ENCODE peak calls at places on chromosomes 7 and 10, in nine cellular contexts. D is kidney epithelial cell, O is hepatocyte, T is heart left ventricle, Q is tibial nerve, A is Peyer's patch, I is Panc1, Z is right lobe of liver, C is kidney. J is an unnamed sample.

GRCh38 chr7:74479961-74480829 is 26.5 kb downstream of the GTF2IRD1 start:
- DNase-seq in D (peak), O (peak), T (peak), Q (peak), A (peak), I (no peak), Z (peak), C (peak), J (no peak)

GRCh38 chr10:102384053-102384452 is 11.5 kb upstream of the NFKB2 start:
- DNase-seq in D (no peak), O (no peak), T (no peak), Q (no peak), A (no peak), I (no peak), Z (no peak), C (no peak), J (no peak)

GRCh38 chr7:55545496-55545895 is 26.8 kb downstream of the VOPP1 start:
- DNase-seq in D (peak), O (no peak), T (peak), Q (no peak), A (no peak), I (no peak), Z (no peak), C (no peak), J (no peak)

GRCh38 chr10:102452672-102453340 is 1.5 kb upstream of the C10orf95 start:
- DNase-seq in D (no peak), O (peak), T (peak), Q (no peak), A (no peak), I (peak), Z (peak), C (no peak), J (no peak)

GRCh38 chr10:6151087-6151977 is 51.4 kb upstream of the PFKFB3 start:
- DNase-seq in D (no peak), O (peak), T (peak), Q (peak), A (no peak), I (no peak), Z (peak), C (no peak), J (no peak)

GRCh38 chr7:156666368-156667109 is 26.0 kb downstream of the RNF32 start:
- DNase-seq in D (no peak), O (peak), T (no peak), Q (no peak), A (no peak), I (no peak), Z (no peak), C (no peak), J (no peak)

GRCh38 chr10:12975906-12976305 is 25.6 kb downstream of the CCDC3 start:
- DNase-seq in D (no peak), O (no peak), T (no peak), Q (no peak), A (no peak), I (no peak), Z (no peak), C (no peak), J (no peak)

GRCh38 chr10:31771345-31771831 is 157.2 kb downstream of the ARHGAP12 start:
- DNase-seq in D (no peak), O (peak), T (peak), Q (no peak), A (no peak), I (no peak), Z (no peak), C (no peak), J (no peak)

GRCh38 chr10:102718220-102718619 is 3.8 kb downstream of the SFXN2 start:
- DNase-seq in D (no peak), O (peak), T (peak), Q (no peak), A (no peak), I (no peak), Z (no peak), C (no peak), J (no peak)

GRCh38 chr7:123666492-123666891 is 10.8 kb downstream of the LMOD2 start:
- DNase-seq in D (no peak), O (no peak), T (no peak), Q (no peak), A (no peak), I (no peak), Z (no peak), C (no peak), J (no peak)

GRCh38 chr10:130763491-130763890 is 548.0 kb downstream of the TCERG1L start:
- DNase-seq in D (no peak), O (no peak), T (no peak), Q (no peak), A (peak), I (no peak), Z (no peak), C (peak), J (no peak)

GRCh38 chr7:105775580-105775979 is 100.8 kb downstream of the ATXN7L1 start:
- DNase-seq in D (no peak), O (no peak), T (no peak), Q (no peak), A (no peak), I (no peak), Z (no peak), C (no peak), J (no peak)

GRCh38 chr7:23547662-23548061 is 15.9 kb upstream of the TRA2A start:
- DNase-seq in D (no peak), O (no peak), T (no peak), Q (no peak), A (no peak), I (no peak), Z (no peak), C (no peak), J (no peak)

GRCh38 chr7:23546897-23547572 is 15.3 kb upstream of the TRA2A start:
- DNase-seq in D (peak), O (peak), T (peak), Q (peak), A (peak), I (peak), Z (peak), C (no peak), J (peak)

GRCh38 chr7:23544913-23545354 is 13.2 kb upstream of the TRA2A start:
- DNase-seq in D (no peak), O (peak), T (no peak), Q (no peak), A (no peak), I (peak), Z (no peak), C (no peak), J (peak)

GRCh38 chr7:23542752-23543151 is 11.0 kb upstream of the TRA2A start:
- DNase-seq in D (no peak), O (no peak), T (no peak), Q (no peak), A (no peak), I (no peak), Z (no peak), C (no peak), J (no peak)

DNA sequence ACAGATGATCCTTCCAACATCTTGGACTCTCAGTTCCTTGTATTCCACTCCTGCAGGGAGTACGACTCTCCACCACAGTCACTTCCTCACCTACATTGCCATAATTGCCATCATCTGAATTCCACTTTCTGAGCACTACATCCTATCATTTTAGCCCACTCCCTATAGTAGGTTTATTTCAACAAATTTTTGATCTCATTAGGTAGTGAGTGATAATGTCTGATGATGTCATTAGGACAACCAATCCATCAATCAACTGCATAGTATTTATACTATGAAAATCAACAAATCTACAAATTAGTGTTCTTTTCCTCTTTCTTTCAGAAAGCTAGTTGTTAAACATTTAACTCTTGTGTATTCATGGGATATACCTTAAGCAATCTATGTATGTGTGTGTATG is 13.7 kb upstream of the TRA2A start:
- DNase-seq in D (no peak), O (no peak), T (no peak), Q (no peak), A (no peak), I (no peak), Z (no peak), C (no peak), J (no peak)
- TF ChIP-seq CTCF in D (no peak), O (no peak), T (no peak), Q (no peak), A (no peak), I (no peak), Z (no peak), C (no peak), J (no peak)

GRCh38 chr7:37450035-37450434 is 1.4 kb upstream of the ELMO1 start:
- DNase-seq in D (no peak), O (no peak), T (no peak), Q (no peak), A (no peak), I (no peak), Z (no peak), C (no peak), J (no peak)

GRCh38 chr7:37449621-37450020 is 957 bp upstream of the ELMO1 start:
- DNase-seq in D (no peak), O (no peak), T (no peak), Q (no peak), A (no peak), I (no peak), Z (no peak), C (no peak), J (no peak)

GRCh38 chr7:37448057-37448636 is 517 bp downstream of the ELMO1 start:
- DNase-seq in D (no peak), O (no peak), T (peak), Q (no peak), A (no peak), I (no peak), Z (peak), C (peak), J (no peak)

GRCh38 chr7:37446371-37446770 is 2.3 kb downstream of the ELMO1 start:
- DNase-seq in D (no peak), O (peak), T (no peak), Q (no peak), A (no peak), I (no peak), Z (no peak), C (no peak), J (no peak)

DNA sequence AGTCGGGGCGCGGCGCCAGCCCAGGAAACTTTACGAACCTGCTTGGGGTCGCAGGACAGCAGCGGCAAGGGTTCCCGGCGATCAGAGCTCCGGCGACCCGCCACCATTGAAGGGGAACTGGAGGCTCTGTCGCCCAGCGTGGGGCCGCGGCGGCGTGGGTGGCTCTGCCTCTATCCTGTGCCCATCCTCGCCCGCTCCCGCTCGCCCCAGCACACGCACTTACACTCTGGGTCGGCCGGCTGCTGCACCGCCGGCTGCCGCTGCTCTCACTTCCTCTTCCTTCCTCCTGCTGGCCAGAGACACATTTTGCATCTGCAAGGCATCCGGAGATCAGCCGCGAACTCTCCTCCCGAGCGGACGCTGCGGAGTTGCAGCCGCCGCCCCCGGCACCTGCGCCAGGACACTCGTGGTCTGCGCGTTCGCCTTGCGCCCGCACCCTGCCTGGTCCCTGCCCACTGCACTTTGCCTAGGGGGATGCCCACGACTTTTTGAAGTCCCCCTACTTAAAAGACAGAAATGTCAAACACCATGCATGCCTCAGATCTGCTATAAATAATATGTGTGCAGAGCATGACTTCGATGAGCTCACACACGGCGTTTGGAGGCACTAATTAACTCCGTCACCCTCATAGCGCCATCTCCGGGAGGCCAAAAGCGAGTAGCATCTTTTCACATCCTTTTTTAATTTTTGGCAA is at the start of gene ELMO1:
- DNase-seq in D (peak), O (peak), T (peak), Q (peak), A (peak), I (no peak), Z (peak), C (peak), J (peak)
- H3K4me3 ChIP-seq in D (peak), O (peak), T (peak), Q (peak), A (peak), I (no peak), Z (peak), C (peak), J (peak)

DNA sequence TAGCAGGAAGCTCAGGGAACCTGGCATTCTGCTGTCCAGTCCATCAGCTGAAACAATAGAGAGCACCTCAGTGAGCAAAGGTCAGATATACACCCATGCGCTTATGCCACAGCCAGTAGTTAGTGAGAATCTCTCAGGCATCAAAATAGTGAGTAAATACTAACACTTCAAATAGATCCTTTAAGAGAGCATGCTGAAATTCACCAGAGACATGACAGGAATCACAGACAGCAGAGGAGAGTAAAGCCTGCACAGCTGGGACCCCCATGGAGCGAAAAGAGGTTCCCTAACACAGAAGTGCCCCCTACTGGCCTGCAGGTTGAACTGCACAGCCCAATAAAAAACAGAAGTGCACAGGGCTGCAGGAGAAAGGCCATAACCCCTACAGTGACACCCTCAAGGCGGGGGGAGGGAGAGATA is 57.6 kb upstream of the ANTXRL start:
- DNase-seq in D (no peak), O (peak), T (no peak), Q (no peak), A (peak), I (peak), Z (no peak), C (no peak), J (no peak)
- TF ChIP-seq CTCF in D (peak), O (peak), T (peak), Q (no peak), A (peak), I (peak), Z (peak), C (peak), J (peak)

DNA sequence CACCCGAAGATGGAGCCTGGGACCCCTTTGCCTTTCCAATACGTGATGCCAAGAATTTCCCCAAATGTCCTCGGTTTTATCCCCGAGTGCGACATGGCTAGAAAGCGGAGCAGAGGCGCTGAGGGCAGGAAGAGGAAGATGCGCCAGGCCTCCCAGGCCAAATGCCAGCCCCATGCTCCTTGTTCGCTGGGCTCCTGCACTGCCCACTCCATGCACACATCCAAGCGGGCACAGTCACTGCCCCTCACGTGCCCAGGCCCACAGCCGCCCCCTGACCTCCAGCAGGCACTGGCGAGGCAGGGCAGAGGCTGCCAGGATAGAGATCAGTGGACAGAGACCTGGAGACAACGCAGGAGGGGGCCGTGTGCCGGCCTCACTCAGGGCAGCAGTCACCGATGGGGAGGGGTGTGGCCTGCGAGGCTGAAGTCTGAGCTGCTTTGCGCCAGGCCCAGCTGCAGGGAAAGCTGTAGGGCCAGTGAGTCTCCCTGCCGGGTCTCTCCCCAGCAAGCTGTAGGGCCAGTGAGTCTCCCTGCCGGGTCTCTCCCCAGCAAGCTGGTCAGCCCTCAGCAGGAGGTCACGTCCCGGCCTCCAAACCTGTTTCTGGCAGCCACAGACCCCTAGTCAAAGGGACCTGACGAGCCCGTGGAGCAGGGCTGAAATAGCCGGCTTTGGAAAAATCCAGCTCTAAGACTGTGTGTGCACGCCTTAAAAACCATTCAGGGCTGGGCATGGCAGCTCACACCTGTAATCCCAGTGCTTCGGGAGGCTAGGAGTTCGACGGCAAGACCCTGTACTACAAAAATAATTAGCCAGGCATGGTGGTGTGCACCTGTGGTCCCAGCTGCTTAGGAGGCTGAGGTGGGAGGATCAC is 100.6 kb upstream of the DIP2C start:
- DNase-seq in D (no peak), O (no peak), T (peak), Q (no peak), A (peak), I (no peak), Z (no peak), C (peak), J (no peak)
- H3K4me3 ChIP-seq in D (no peak), O (no peak), T (no peak), Q (no peak), A (peak), I (peak), Z (no peak), C (peak), J (no peak)

GRCh38 chr10:29119374-29119773 is 169.5 kb upstream of the LYZL1 start:
- DNase-seq in D (no peak), O (peak), T (peak), Q (no peak), A (no peak), I (no peak), Z (peak), C (no peak), J (no peak)

GRCh38 chr10:29120216-29120615 is 168.7 kb upstream of the LYZL1 start:
- DNase-seq in D (no peak), O (peak), T (no peak), Q (no peak), A (no peak), I (no peak), Z (no peak), C (no peak), J (no peak)

GRCh38 chr10:29113251-29113945 is 175.5 kb upstream of the LYZL1 start:
- DNase-seq in D (no peak), O (peak), T (no peak), Q (no peak), A (no peak), I (no peak), Z (no peak), C (no peak), J (no peak)

GRCh38 chr10:29117781-29118180 is 171.1 kb upstream of the LYZL1 start:
- DNase-seq in D (no peak), O (no peak), T (no peak), Q (no peak), A (no peak), I (no peak), Z (no peak), C (no peak), J (no peak)
- TF ChIP-seq CTCF in D (no peak), O (no peak), T (no peak), Q (no peak), A (no peak), I (no peak), Z (no peak), C (no peak), J (no peak)

DNA sequence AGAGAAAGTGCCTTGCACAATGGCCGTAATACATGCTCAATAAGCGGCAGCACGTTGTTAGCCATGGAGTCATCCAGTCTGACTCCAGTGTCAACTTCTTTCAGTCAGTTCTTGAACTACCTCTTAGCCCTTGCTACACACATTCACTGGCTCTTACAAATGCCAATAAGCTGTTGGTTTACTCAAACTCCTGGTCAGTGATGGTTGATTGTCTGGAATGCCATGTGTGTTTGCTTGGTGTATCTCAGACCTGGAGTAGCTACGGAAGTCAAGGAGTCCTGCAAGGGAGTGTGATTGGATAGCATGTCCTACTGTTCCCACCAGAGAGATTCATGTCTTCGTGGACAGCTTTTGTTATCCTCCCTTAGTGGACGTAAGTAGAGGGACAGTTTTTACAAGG is 37.4 kb downstream of the HHEX start:
- DNase-seq in D (no peak), O (no peak), T (no peak), Q (no peak), A (no peak), I (no peak), Z (no peak), C (no peak), J (no peak)
- H3K4me3 ChIP-seq in D (no peak), O (no peak), T (no peak), Q (no peak), A (no peak), I (no peak), Z (no peak), C (no peak), J (no peak)

GRCh38 chr10:122163182-122164027 is 107.7 kb upstream of the BTBD16 start:
- DNase-seq in D (no peak), O (peak), T (no peak), Q (no peak), A (no peak), I (no peak), Z (peak), C (peak), J (no peak)

GRCh38 chr10:122165492-122165832 is 105.6 kb upstream of the BTBD16 start:
- DNase-seq in D (no peak), O (no peak), T (no peak), Q (no peak), A (no peak), I (no peak), Z (no peak), C (no peak), J (no peak)

GRCh38 chr10:122162566-122163181 is 108.4 kb upstream of the BTBD16 start:
- DNase-seq in D (no peak), O (peak), T (peak), Q (no peak), A (peak), I (no peak), Z (peak), C (peak), J (no peak)

GRCh38 chr10:122164815-122165491 is 106.1 kb upstream of the BTBD16 start:
- DNase-seq in D (peak), O (peak), T (no peak), Q (no peak), A (no peak), I (no peak), Z (peak), C (peak), J (no peak)

GRCh38 chr10:122164028-122164601 is 107.0 kb upstream of the BTBD16 start:
- DNase-seq in D (no peak), O (peak), T (no peak), Q (no peak), A (no peak), I (no peak), Z (no peak), C (peak), J (no peak)
- TF ChIP-seq CTCF in D (peak), O (no peak), T (no peak), Q (no peak), A (no peak), I (no peak), Z (no peak), C (no peak), J (no peak)

DNA sequence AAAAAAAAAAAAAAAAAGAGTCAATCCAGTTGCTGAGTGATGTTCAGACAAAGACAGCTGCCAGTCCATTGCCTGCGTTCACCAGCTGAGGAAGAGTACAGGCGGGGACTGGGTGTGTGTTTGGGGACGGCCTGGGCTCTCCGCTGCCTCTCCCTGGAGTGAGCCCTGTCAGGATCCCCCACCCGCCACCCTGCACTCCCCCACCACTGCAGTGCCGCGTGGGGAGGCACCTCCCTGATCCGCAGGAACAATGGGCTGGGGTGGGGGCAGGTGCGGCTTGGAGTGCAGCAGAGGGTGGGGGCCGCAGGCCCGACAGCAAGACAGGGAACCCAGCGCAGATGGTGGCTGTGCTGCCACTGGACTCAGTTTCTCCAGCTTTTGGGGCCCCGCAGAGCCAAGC is 1.4 kb downstream of the HSPA12A start:
- DNase-seq in D (no peak), O (no peak), T (no peak), Q (no peak), A (no peak), I (no peak), Z (no peak), C (no peak), J (no peak)
- H3K4me3 ChIP-seq in D (peak), O (peak), T (peak), Q (peak), A (peak), I (no peak), Z (peak), C (peak), J (peak)

GRCh38 chr10:60848126-60848525 is 69.8 kb downstream of the CDK1 start:
- DNase-seq in D (no peak), O (peak), T (peak), Q (no peak), A (no peak), I (no peak), Z (peak), C (no peak), J (peak)
- TF ChIP-seq CTCF in D (no peak), O (no peak), T (no peak), Q (no peak), A (no peak), I (no peak), Z (no peak), C (peak), J (no peak)